ENCODE peak calls at places on chromosomes 6 and 20, in seven cellular contexts. J is stimulated activated naive CD8-positive, alpha-beta T cell treated with anti-CD3 and anti-CD28 coated beads, Interleukin-15, Interleukin-2, amounts not matched to agents 100 U/mL and 50 U/mL, for 24 hours; L is activated T-cell treated with anti-CD3 and anti-CD28 coated beads, Interleukin-2, amount 50 U/mL, for 48 hours; E is non-pigmented ciliary epithelial cell; G is T follicular helper cell; I is NCI-H2081; U is kidney epithelial cell. K is an unnamed sample.

GRCh38 chr6:6803180-6803978 is 214.9 kb downstream of the LY86 start:
- DNase-seq in J (peak; percentile 24), L (peak; percentile 32), E (no peak), G (no peak), I (no peak), U (peak; percentile 50), K (peak; percentile 76)

GRCh38 chr20:50415516-50416268 is 94.5 kb upstream of the PTPN1 start:
- DNase-seq in J (no peak), L (no peak), E (peak; percentile 55), G (no peak), I (no peak), U (no peak), K (no peak)

GRCh38 chr6:161142957-161143296 is 130.9 kb downstream of the AGPAT4 start:
- DNase-seq in J (no peak), L (no peak), E (no peak), G (no peak), I (no peak), U (no peak), K (no peak)

GRCh38 chr6:148657053-148657452 is 89.8 kb upstream of the UST start:
- DNase-seq in J (no peak), L (no peak), E (no peak), G (no peak), I (no peak), U (no peak), K (no peak)

GRCh38 chr6:96909826-96910225 is 12.1 kb upstream of the NDUFAF4 start:
- DNase-seq in J (no peak), L (no peak), E (no peak), G (no peak), I (no peak), U (no peak), K (no peak)

GRCh38 chr20:699811-700338 is 24.3 kb upstream of the SCRT2 start:
- DNase-seq in J (no peak), L (no peak), E (no peak), G (no peak), I (no peak), U (no peak), K (no peak)

GRCh38 chr6:51260003-51260402 is 441.3 kb downstream of the TFAP2B start:
- DNase-seq in J (no peak), L (no peak), E (no peak), G (no peak), I (no peak), U (no peak), K (no peak)

GRCh38 chr6:16236648-16237199 is 1.7 kb upstream of the GMPR start:
- DNase-seq in J (no peak), L (no peak), E (no peak), G (no peak), I (no peak), U (peak; percentile 31), K (peak; percentile 46)

GRCh38 chr6:26202201-26202611 is 115.0 kb downstream of the HFE start:
- DNase-seq in J (no peak), L (no peak), E (no peak), G (no peak), I (no peak), U (no peak), K (no peak)

GRCh38 chr6:53189554-53189953 is 40.9 kb upstream of the GCM1 start:
- DNase-seq in J (no peak), L (no peak), E (peak; percentile 63), G (no peak), I (no peak), U (peak; percentile 14), K (no peak)

GRCh38 chr20:38473353-38473795 is 731 bp downstream of the RALGAPB start:
- DNase-seq in J (no peak), L (no peak), E (no peak), G (no peak), I (peak; percentile 10), U (no peak), K (no peak)

GRCh38 chr6:141467881-141468280 is 664.8 kb upstream of the GJE1 start:
- DNase-seq in J (no peak), L (no peak), E (peak; percentile 31), G (no peak), I (no peak), U (no peak), K (no peak)

GRCh38 chr6:137848672-137849071 is 18.4 kb upstream of the TNFAIP3 start:
- DNase-seq in J (no peak), L (no peak), E (no peak), G (no peak), I (no peak), U (no peak), K (no peak)

GRCh38 chr20:45181639-45182038 is 6.9 kb downstream of the PI3 start:
- DNase-seq in J (no peak), L (no peak), E (no peak), G (no peak), I (no peak), U (no peak), K (no peak)

GRCh38 chr6:5695260-5696245 is 311.2 kb downstream of the NRN1 start:
- DNase-seq in J (no peak), L (no peak), E (peak; percentile 35), G (no peak), I (no peak), U (peak; percentile 84), K (no peak)

GRCh38 chr20:50038574-50038991 is 55.8 kb downstream of the SNAI1 start:
- DNase-seq in J (no peak), L (no peak), E (no peak), G (no peak), I (peak; percentile 55), U (no peak), K (no peak)

GRCh38 chr6:14408491-14408890 is 290.9 kb downstream of the CD83 start:
- DNase-seq in J (no peak), L (no peak), E (no peak), G (no peak), I (no peak), U (no peak), K (no peak)

GRCh38 chr20:48064929-48065328 is 279.6 kb upstream of the SULF2 start:
- DNase-seq in J (no peak), L (no peak), E (no peak), G (no peak), I (no peak), U (peak; percentile 69), K (no peak)

GRCh38 chr6:146543940-146544661 is 468 bp downstream of the RAB32 start:
- DNase-seq in J (peak; percentile 7), L (peak; percentile 24), E (no peak), G (no peak), I (no peak), U (no peak), K (peak; percentile 11)

GRCh38 chr20:4369798-4370124 is 351.9 kb upstream of the PRND start:
- DNase-seq in J (peak; percentile 59), L (peak; percentile 50), E (no peak), G (no peak), I (no peak), U (no peak), K (peak; percentile 38)